ENCODE peak calls at places on chromosomes 11 and 22, in five cellular contexts. G, P, T, B and N are unnamed samples.

GRCh38 chr11:44112083-44112865 is 16.8 kb downstream of the EXT2 start:
- DNase-seq in B (peak; percentile 37), P (peak; percentile 59), T (no peak), G (no peak), N (peak; percentile 53)

GRCh38 chr11:69000831-69001245 is 12.2 kb downstream of the MRGPRF start:
- DNase-seq in T (peak; percentile 49), G (no peak), P (peak; percentile 89), B (peak; percentile 72), N (peak; percentile 85)

GRCh38 chr11:27873664-27874063 is 173.4 kb upstream of the BDNF start:
- DNase-seq in T (no peak), G (peak; percentile 43), P (no peak), B (no peak), N (no peak)

GRCh38 chr11:134416726-134417125 is 4.7 kb upstream of the B3GAT1 start:
- DNase-seq in P (no peak), G (no peak), B (no peak), T (no peak), N (no peak)

GRCh38 chr11:2268911-2269600 is 1.3 kb downstream of the ASCL2 start:
- DNase-seq in T (peak; percentile 77), G (peak; percentile 72), P (peak; percentile 30), B (no peak), N (peak; percentile 20)

GRCh38 chr11:2570841-2571597 is 126.2 kb downstream of the KCNQ1 start:
- DNase-seq in G (no peak), B (no peak), P (no peak), T (no peak), N (no peak)

GRCh38 chr11:86693501-86693900 is 21.1 kb upstream of the ME3 start:
- DNase-seq in P (peak; percentile 60), B (no peak), G (no peak), T (no peak), N (peak; percentile 35)

GRCh38 chr11:80362578-80362977 is 921.7 kb upstream of the TENM4 start:
- DNase-seq in T (no peak), P (no peak), G (no peak), B (no peak), N (no peak)

GRCh38 chr11:133049244-133050019 is 482.9 kb downstream of the OPCML start:
- DNase-seq in P (no peak), G (no peak), T (no peak), B (no peak), N (no peak)

GRCh38 chr11:34345012-34345804 is 12.6 kb downstream of the ABTB2 start:
- DNase-seq in G (peak; percentile 36), T (peak; percentile 69), P (peak; percentile 77), B (peak; percentile 77), N (peak; percentile 93)

GRCh38 chr11:7484645-7485044 is 661 bp upstream of the OLFML1 start:
- DNase-seq in P (no peak), T (no peak), B (no peak), G (no peak), N (no peak)

GRCh38 chr11:35126000-35126878 is 12.7 kb upstream of the CD44 start:
- DNase-seq in B (no peak), P (no peak), T (peak; percentile 50), G (no peak), N (no peak)

GRCh38 chr22:30876925-30877553 is 91.5 kb downstream of the MORC2 start:
- DNase-seq in P (peak; percentile 88), T (no peak), B (no peak), G (no peak), N (peak; percentile 78)

GRCh38 chr11:112881461-112881860 is 79.8 kb upstream of the NCAM1 start:
- DNase-seq in G (peak; percentile 11), T (peak; percentile 73), B (no peak), P (peak; percentile 24), N (peak; percentile 13)

GRCh38 chr22:48342016-48342415 is 1485.7 kb downstream of the BRD1 start:
- DNase-seq in P (no peak), T (no peak), B (no peak), G (no peak), N (no peak)

GRCh38 chr22:39493759-39494158 is 8.3 kb upstream of the MIEF1 start:
- DNase-seq in G (no peak), B (no peak), T (no peak), P (peak; percentile 65), N (peak; percentile 51)

GRCh38 chr11:77062924-77063323 is 3.8 kb upstream of the CAPN5 start:
- DNase-seq in T (no peak), G (no peak), P (no peak), B (no peak), N (no peak)

GRCh38 chr11:46112961-46113617 is 8.2 kb downstream of the PHF21A start:
- DNase-seq in B (peak; percentile 31), G (peak; percentile 49), P (peak; percentile 73), T (no peak), N (peak; percentile 72)

GRCh38 chr11:35042906-35043305 is 96.1 kb upstream of the CD44 start:
- DNase-seq in T (no peak), P (no peak), B (no peak), G (no peak), N (no peak)

GRCh38 chr11:28657378-28658030 is 549.3 kb downstream of the METTL15 start:
- DNase-seq in P (peak; percentile 29), T (no peak), G (no peak), B (no peak), N (peak; percentile 32)

GRCh38 chr22:23066200-23067022 is 3.9 kb upstream of the GNAZ start:
- DNase-seq in P (no peak), G (no peak), T (peak; percentile 37), B (no peak), N (no peak)

GRCh38 chr11:47551086-47551485 is 1.8 kb downstream of the CELF1 start:
- DNase-seq in G (no peak), B (no peak), T (no peak), P (no peak), N (peak; percentile 44)
- H3K4me3 ChIP-seq in G (no peak overlapping the region), B (peak overlapping the region; percentile 87), T (no peak overlapping the region), P (peak overlapping the region; percentile 97), N (peak overlapping the region; percentile 97)

GRCh38 chr11:70334351-70334995 is 63.9 kb upstream of the CTTN start:
- DNase-seq in G (no peak), T (no peak), B (no peak), P (no peak), N (no peak)
- TF ChIP-seq CTCF in G (no peak), T (no peak), B (no peak), P (no peak), N (no peak)

GRCh38 chr11:75241906-75242644 is 1.5 kb downstream of the TPBGL start:
- DNase-seq in G (no peak), P (no peak), B (no peak), T (no peak), N (no peak)
- H3K4me3 ChIP-seq in G (peak overlapping the region; percentile 27), P (peak overlapping the region; percentile 57), B (peak overlapping the region; percentile 13), T (peak overlapping the region; percentile 48), N (peak overlapping the region; percentile 45)

DNA sequence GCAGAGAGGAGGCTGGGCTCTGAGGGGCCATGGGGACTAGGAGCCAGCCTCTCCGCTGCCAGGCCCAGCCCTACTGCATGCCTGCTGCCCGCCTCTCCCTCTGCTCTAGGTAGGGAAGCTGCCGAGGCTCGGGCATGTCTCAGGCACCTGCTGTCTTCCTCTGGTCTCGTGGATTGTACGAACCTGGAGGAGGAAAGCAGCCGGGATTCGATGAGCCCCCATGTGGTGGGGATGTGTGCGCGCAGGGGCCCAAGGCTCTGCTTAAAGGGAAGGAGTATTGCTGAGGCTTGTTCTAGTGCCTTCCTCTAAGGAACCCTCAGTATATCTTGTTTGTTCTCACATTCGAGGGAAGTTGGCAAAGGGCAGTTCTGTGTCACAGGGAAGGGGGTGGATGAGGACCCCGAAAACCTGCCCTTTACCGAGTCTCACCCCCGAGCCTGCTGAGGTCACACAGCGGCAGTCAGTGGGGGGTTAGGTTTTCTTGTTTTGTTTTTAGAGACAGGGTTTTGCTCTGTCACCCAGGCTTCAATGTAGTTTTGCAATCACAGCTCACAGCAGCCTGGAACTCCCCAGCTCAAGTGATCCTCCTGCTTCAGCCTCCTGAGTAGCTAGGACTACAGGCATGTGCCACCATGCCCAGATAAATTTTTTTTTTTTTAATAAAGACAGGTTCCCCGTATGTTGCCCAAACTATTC is 21.3 kb downstream of the DAGLA start:
- DNase-seq in B (no peak), P (no peak), G (no peak), T (no peak), N (no peak)
- TF ChIP-seq CTCF in B (peak; percentile 62), P (peak; percentile 9), G (peak; percentile 19), T (peak; percentile 32), N (peak; percentile 23)

DNA sequence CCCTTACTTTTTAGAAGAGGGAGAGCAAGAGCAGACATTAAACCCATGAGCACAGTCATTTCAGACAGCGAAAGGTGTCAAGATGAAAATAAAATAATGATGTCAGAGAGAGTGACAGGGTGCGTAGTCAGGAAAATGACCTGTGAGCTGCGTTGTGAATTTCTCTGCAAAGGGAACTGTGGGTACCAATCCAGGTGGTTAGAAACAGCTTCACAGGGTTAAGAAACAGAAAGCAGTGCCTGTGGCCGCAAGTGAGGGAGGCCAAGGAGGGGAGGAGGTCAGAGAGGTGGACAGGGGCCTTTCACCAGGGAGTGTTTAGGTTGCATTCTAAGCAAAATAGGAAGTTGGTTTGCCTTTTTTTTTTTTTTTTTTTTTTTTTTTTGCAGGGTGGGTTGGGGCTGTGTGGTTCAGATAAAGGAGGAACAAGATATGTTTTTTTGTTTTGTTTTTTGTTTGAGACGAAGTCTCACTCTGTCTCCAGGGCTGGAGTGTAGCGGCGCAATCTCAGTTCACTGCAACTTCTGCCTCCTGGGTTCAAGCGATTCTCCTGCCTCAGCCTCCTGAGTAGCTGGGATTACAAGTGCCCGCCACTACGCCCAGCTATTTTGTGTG is 7.9 kb downstream of the TIGD3 start:
- DNase-seq in G (no peak), P (no peak), B (no peak), T (peak; percentile 72), N (no peak)
- H3K4me3 ChIP-seq in G (no peak overlapping the region), P (no peak overlapping the region), B (no peak overlapping the region), T (no peak overlapping the region), N (no peak overlapping the region)

GRCh38 chr22:24108073-24108472 is 73.2 kb upstream of the SUSD2 start:
- DNase-seq in B (no peak), T (no peak), G (no peak), P (no peak), N (no peak)
- TF ChIP-seq CTCF in B (no peak), T (no peak), G (no peak), P (peak; percentile 8), N (no peak)

DNA sequence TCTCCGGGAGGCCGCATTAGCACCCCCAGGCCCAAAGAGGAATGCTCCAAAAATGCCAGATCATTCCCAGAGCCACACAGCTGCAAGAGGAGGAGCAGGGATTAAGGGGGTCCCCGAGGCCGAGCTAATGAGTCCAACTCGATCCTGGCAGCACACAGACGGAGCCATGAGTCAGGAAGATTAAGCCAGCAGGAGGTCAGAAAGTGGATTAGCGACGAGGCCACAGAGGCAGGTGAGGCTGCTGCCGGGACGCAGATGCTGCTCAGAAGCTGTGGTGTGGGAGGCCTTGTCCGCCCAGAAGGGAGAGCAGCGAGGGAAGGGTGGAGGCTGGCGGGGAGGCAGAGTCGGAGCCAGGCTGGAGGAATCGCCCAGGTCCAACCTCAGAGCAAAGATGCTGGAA is 120.5 kb downstream of the SHANK2 start:
- DNase-seq in P (no peak), B (no peak), T (no peak), G (no peak), N (no peak)
- H3K4me3 ChIP-seq in P (no peak overlapping the region), B (no peak overlapping the region), T (no peak overlapping the region), G (no peak overlapping the region), N (no peak overlapping the region)